ENCODE peak calls at places on chromosome 10, in six cellular contexts. T is cerebellar cortex, N is HCEC 1CT, F is NCI-H1092, V is fibroblast of lung, H is ovary. J is an unnamed sample.

GRCh38 chr10:133258818-133259602 is 17.7 kb downstream of the ADAM8 start:
- DNase-seq in T (no peak), N (peak; percentile 99), F (no peak), V (peak; percentile 99), H (peak; percentile 67), J (peak; percentile 99)

GRCh38 chr10:22010973-22011408 is 7.5 kb upstream of the DNAJC1 start:
- DNase-seq in T (no peak), N (peak; percentile 31), F (no peak), V (peak; percentile 60), H (no peak), J (peak; percentile 36)

GRCh38 chr10:45373783-45374450 is at the start of gene ALOX5:
- DNase-seq in T (peak; percentile 32), N (no peak), F (peak; percentile 65), V (no peak), H (peak; percentile 39), J (no peak)

GRCh38 chr10:70441161-70441876 is at the start of gene NODAL:
- DNase-seq in T (no peak), N (no peak), F (peak; percentile 2), V (no peak), H (no peak), J (no peak)

GRCh38 chr10:17123062-17123661 is 6.4 kb downstream of the CUBN start:
- DNase-seq in T (no peak), N (peak; percentile 68), F (no peak), V (peak; percentile 33), H (no peak), J (peak; percentile 77)

GRCh38 chr10:102227050-102227449 is 951 bp downstream of the ELOVL3 start:
- DNase-seq in T (no peak), N (peak; percentile 82), F (no peak), V (peak; percentile 77), H (no peak), J (peak; percentile 91)

GRCh38 chr10:80468002-80468401 is 13.9 kb downstream of the TSPAN14 start:
- DNase-seq in T (no peak), N (no peak), F (no peak), V (no peak), H (peak; percentile 63), J (no peak)

GRCh38 chr10:124145109-124145860 is 51.9 kb upstream of the CHST15 start:
- DNase-seq in T (no peak), N (no peak), F (no peak), V (peak; percentile 82), H (no peak), J (peak; percentile 58)

GRCh38 chr10:6383099-6383812 is 180.5 kb downstream of the PFKFB3 start:
- DNase-seq in T (peak; percentile 56), N (peak; percentile 11), F (no peak), V (peak; percentile 73), H (no peak), J (peak; percentile 50)

GRCh38 chr10:97715259-97715874 is 1.8 kb downstream of the MARVELD1 start:
- DNase-seq in T (no peak), N (no peak), F (no peak), V (no peak), H (no peak), J (peak; percentile 23)

GRCh38 chr10:88424881-88425280 is 158.2 kb downstream of the RNLS start:
- DNase-seq in T (no peak), N (no peak), F (no peak), V (no peak), H (no peak), J (no peak)

GRCh38 chr10:13503745-13504463 is 24.9 kb downstream of the BEND7 start:
- DNase-seq in T (no peak), N (peak; percentile 87), F (no peak), V (peak; percentile 40), H (no peak), J (peak; percentile 45)

GRCh38 chr10:70296406-70296899 is 12.6 kb upstream of the NPFFR1 start:
- DNase-seq in T (no peak), N (peak; percentile 95), F (no peak), V (peak; percentile 94), H (peak; percentile 91), J (peak; percentile 96)

GRCh38 chr10:30068482-30069223 is 9.3 kb upstream of the JCAD start:
- DNase-seq in T (no peak), N (no peak), F (no peak), V (no peak), H (no peak), J (no peak)

GRCh38 chr10:116785867-116786266 is 43.5 kb upstream of the HSPA12A start:
- DNase-seq in T (no peak), N (no peak), F (no peak), V (no peak), H (no peak), J (no peak)

GRCh38 chr10:4586756-4587155 is 239.3 kb upstream of the AKR1E2 start:
- DNase-seq in T (peak; percentile 5), N (no peak), F (no peak), V (peak; percentile 38), H (no peak), J (no peak)

GRCh38 chr10:80493482-80494021 is 39.4 kb downstream of the TSPAN14 start:
- DNase-seq in T (no peak), N (no peak), F (no peak), V (no peak), H (no peak), J (peak; percentile 92)

GRCh38 chr10:33460461-33461294 is 126.2 kb upstream of the NRP1 start:
- DNase-seq in T (no peak), N (peak; percentile 38), F (no peak), V (peak; percentile 64), H (peak; percentile 29), J (peak; percentile 75)

GRCh38 chr10:1553951-1554350 is 183.4 kb downstream of the ADARB2 start:
- DNase-seq in T (no peak), N (no peak), F (no peak), V (no peak), H (no peak), J (no peak)

GRCh38 chr10:17802966-17803365 is 6.2 kb upstream of the MRC1 start:
- DNase-seq in T (no peak), N (no peak), F (no peak), V (no peak), H (no peak), J (peak; percentile 39)

GRCh38 chr10:44325157-44325556 is 59.7 kb downstream of the CXCL12 start:
- DNase-seq in T (no peak), N (no peak), F (no peak), V (no peak), H (no peak), J (no peak)

GRCh38 chr10:132027423-132027983 is 38.2 kb upstream of the JAKMIP3 start:
- DNase-seq in T (no peak), N (peak; percentile 36), F (no peak), V (peak; percentile 20), H (no peak), J (peak; percentile 33)

GRCh38 chr10:25959540-25960232 is 25.7 kb downstream of the MYO3A start:
- DNase-seq in T (no peak), N (no peak), F (no peak), V (no peak), H (no peak), J (no peak)

GRCh38 chr10:18313146-18313542 is 172.9 kb downstream of the CACNB2 start:
- DNase-seq in T (peak; percentile 34), N (no peak), F (no peak), V (no peak), H (no peak), J (no peak)

GRCh38 chr10:132069122-132069848 is 3.5 kb downstream of the JAKMIP3 start:
- DNase-seq in T (no peak), N (no peak), F (no peak), V (no peak), H (no peak), J (no peak)